ENCODE peak calls at places on chromosome 1, in seven cellular contexts. W is iris pigment epithelial cell, J is EL, D is left colon, I is left ventricle myocardium inferior, M is amniotic epithelial cell, C is adipocyte. K is an unnamed sample.

GRCh38 chr1:202578565-202578964 is 131.7 kb downstream of the SYT2 start:
- DNase-seq in W (no peak), J (no peak), D (no peak), I (no peak), M (no peak), C (peak), K (no peak)

GRCh38 chr1:62358974-62359373 is 39.7 kb upstream of the KANK4 start:
- DNase-seq in W (no peak), J (no peak), D (no peak), I (no peak), M (no peak), C (no peak), K (no peak)

GRCh38 chr1:98949606-98950005 is 55.1 kb downstream of the PLPPR5 start:
- DNase-seq in W (no peak), J (no peak), D (no peak), I (no peak), M (no peak), C (peak), K (no peak)

GRCh38 chr1:246724001-246724724 is at the start of gene SCCPDH:
- DNase-seq in W (peak), J (peak), D (peak), I (peak), M (peak), C (peak), K (peak)

GRCh38 chr1:203556047-203556851 is 62.3 kb downstream of the OPTC start:
- DNase-seq in W (peak), J (peak), D (peak), I (peak), M (peak), C (peak), K (no peak)

GRCh38 chr1:45604239-45604638 is 19.6 kb downstream of the CCDC17 start:
- DNase-seq in W (no peak), J (no peak), D (no peak), I (no peak), M (no peak), C (no peak), K (no peak)

GRCh38 chr1:85109475-85109874 is 61.2 kb upstream of the MCOLN3 start:
- DNase-seq in W (peak), J (peak), D (peak), I (peak), M (peak), C (peak), K (peak)

GRCh38 chr1:75720820-75721219 is 3.7 kb upstream of the ACADM start:
- DNase-seq in W (no peak), J (no peak), D (no peak), I (no peak), M (no peak), C (no peak), K (no peak)

GRCh38 chr1:214551436-214552173 is at the start of gene PTPN14:
- DNase-seq in W (peak), J (peak), D (peak), I (peak), M (peak), C (peak), K (peak)

GRCh38 chr1:165903672-165904071 is 76.3 kb downstream of the UCK2 start:
- DNase-seq in W (peak), J (peak), D (peak), I (no peak), M (no peak), C (peak), K (no peak)

GRCh38 chr1:154775559-154776338 is 94.3 kb downstream of the KCNN3 start:
- DNase-seq in W (no peak), J (no peak), D (no peak), I (no peak), M (no peak), C (no peak), K (peak)

GRCh38 chr1:93416183-93416582 is 31.7 kb upstream of the FNBP1L start:
- DNase-seq in W (no peak), J (no peak), D (no peak), I (no peak), M (no peak), C (no peak), K (no peak)

GRCh38 chr1:227449051-227449450 is 114.3 kb upstream of the ZNF678 start:
- DNase-seq in W (no peak), J (peak), D (no peak), I (no peak), M (peak), C (no peak), K (peak)

GRCh38 chr1:219066631-219067349 is 106.9 kb upstream of the LYPLAL1 start:
- DNase-seq in W (peak), J (peak), D (no peak), I (no peak), M (peak), C (peak), K (no peak)

GRCh38 chr1:176826265-176826664 is 338.2 kb downstream of the ASTN1 start:
- DNase-seq in W (no peak), J (no peak), D (no peak), I (no peak), M (no peak), C (no peak), K (peak)

GRCh38 chr1:244970236-244970652 is 105.9 kb upstream of the HNRNPU start:
- DNase-seq in W (peak), J (peak), D (peak), I (peak), M (peak), C (no peak), K (peak)

GRCh38 chr1:6502000-6502891 is 10.8 kb upstream of the PLEKHG5 start:
- DNase-seq in W (no peak), J (no peak), D (peak), I (peak), M (no peak), C (peak), K (no peak)

GRCh38 chr1:236851871-236852270 is 56.8 kb downstream of the MTR start:
- DNase-seq in W (no peak), J (peak), D (no peak), I (no peak), M (no peak), C (no peak), K (no peak)